ENCODE peak calls at places on chromosome 4, in seven cellular contexts. P is DND-41, Z is IMR-90, T is H9, Q is hepatocyte, K is K562, R is neural progenitor cell. F is an unnamed sample.

GRCh38 chr4:7503597-7503996 is 68.9 kb upstream of the PSAPL1 start:
- DNase-seq in P (no peak), Z (no peak), T (no peak), Q (no peak), K (no peak), R (no peak), F (no peak)

GRCh38 chr4:113591982-113592381 is 169.6 kb downstream of the CAMK2D start:
- DNase-seq in P (peak; percentile 10), Z (peak; percentile 44), T (no peak), Q (no peak), K (no peak), R (no peak), F (no peak)

GRCh38 chr4:185665655-185666054 is 130.3 kb upstream of the PDLIM3 start:
- DNase-seq in P (no peak), Z (no peak), T (no peak), Q (no peak), K (no peak), R (no peak), F (no peak)

GRCh38 chr4:103105558-103106356 is 6.1 kb upstream of the BDH2 start:
- DNase-seq in P (no peak), Z (peak; percentile 66), T (no peak), Q (no peak), K (no peak), R (no peak), F (no peak)

GRCh38 chr4:184959309-184959708 is 59.0 kb upstream of the HELT start:
- DNase-seq in P (no peak), Z (no peak), T (peak; percentile 10), Q (no peak), K (no peak), R (no peak), F (no peak)

GRCh38 chr4:95129036-95129435 is 371.3 kb downstream of the BMPR1B start:
- DNase-seq in P (no peak), Z (no peak), T (no peak), Q (no peak), K (no peak), R (no peak), F (no peak)

GRCh38 chr4:71322425-71322824 is 16.4 kb upstream of the SLC4A4 start:
- DNase-seq in P (no peak), Z (peak; percentile 43), T (no peak), Q (no peak), K (no peak), R (no peak), F (no peak)

GRCh38 chr4:8163436-8164193 is 5.0 kb upstream of the ABLIM2 start:
- DNase-seq in P (no peak), Z (no peak), T (no peak), Q (no peak), K (no peak), R (no peak), F (no peak)

GRCh38 chr4:10173754-10174749 is 57.5 kb upstream of the WDR1 start:
- DNase-seq in P (no peak), Z (no peak), T (no peak), Q (peak; percentile 29), K (no peak), R (no peak), F (no peak)

GRCh38 chr4:2084316-2084715 is 25.2 kb downstream of the NAT8L start:
- DNase-seq in P (peak; percentile 1), Z (peak; percentile 2), T (no peak), Q (no peak), K (no peak), R (no peak), F (no peak)

GRCh38 chr4:38424171-38424871 is 239.7 kb upstream of the KLF3 start:
- DNase-seq in P (no peak), Z (no peak), T (peak; percentile 71), Q (peak; percentile 48), K (no peak), R (peak; percentile 85), F (no peak)

GRCh38 chr4:185096032-185096653 is 46.9 kb upstream of the SLC25A4 start:
- DNase-seq in P (peak; percentile 32), Z (peak; percentile 31), T (no peak), Q (peak; percentile 63), K (peak; percentile 24), R (peak; percentile 57), F (peak; percentile 60)

GRCh38 chr4:52106142-52106541 is 55.0 kb downstream of the SPATA18 start:
- DNase-seq in P (no peak), Z (no peak), T (no peak), Q (no peak), K (no peak), R (no peak), F (no peak)

GRCh38 chr4:10102193-10102980 is 14.2 kb downstream of the WDR1 start:
- DNase-seq in P (no peak), Z (no peak), T (no peak), Q (no peak), K (no peak), R (peak; percentile 14), F (no peak)

GRCh38 chr4:156638332-156638731 is 333.3 kb downstream of the PDGFC start:
- DNase-seq in P (no peak), Z (peak; percentile 53), T (no peak), Q (no peak), K (no peak), R (no peak), F (no peak)

GRCh38 chr4:13612569-13612968 is 15.0 kb downstream of the BOD1L1 start:
- DNase-seq in P (no peak), Z (no peak), T (no peak), Q (no peak), K (no peak), R (peak; percentile 24), F (no peak)

GRCh38 chr4:101599620-101600019 is 190.9 kb upstream of the BANK1 start:
- DNase-seq in P (no peak), Z (peak; percentile 56), T (no peak), Q (no peak), K (no peak), R (no peak), F (no peak)

GRCh38 chr4:2070421-2071251 is 11.5 kb downstream of the NAT8L start:
- DNase-seq in P (no peak), Z (no peak), T (no peak), Q (no peak), K (no peak), R (no peak), F (no peak)

DNA sequence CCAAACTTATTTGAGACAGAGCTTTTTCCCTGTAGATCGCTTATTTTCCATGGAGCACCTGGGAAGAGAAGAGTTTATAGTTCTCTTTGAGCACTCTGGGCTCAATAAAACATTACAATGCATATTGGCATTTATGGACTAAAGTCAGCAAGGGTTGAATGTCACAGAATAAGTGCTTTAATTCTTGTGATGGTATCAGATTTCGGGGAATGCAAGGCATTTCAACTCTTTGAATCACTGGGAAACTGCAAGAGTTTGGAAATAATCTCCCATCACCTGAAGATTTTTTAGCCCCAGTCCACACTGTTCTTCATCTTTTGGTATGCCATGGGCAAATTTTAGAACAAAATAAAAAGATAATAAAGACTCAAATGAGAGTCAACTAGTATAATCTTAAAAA is 111.5 kb upstream of the WDFY3 start:
- DNase-seq in P (no peak), Z (no peak), T (no peak), Q (no peak), K (no peak), R (no peak), F (no peak)
- H2AFZ ChIP-seq in P (no peak overlapping the region), Z (no peak overlapping the region), T (no peak overlapping the region), Q (no peak overlapping the region), K (no peak overlapping the region), R (no peak overlapping the region), F (no peak overlapping the region)

GRCh38 chr4:170990989-170991589 is 822.1 kb upstream of the GALNTL6 start:
- DNase-seq in P (no peak), Z (no peak), T (peak; percentile 67), Q (peak; percentile 59), K (no peak), R (peak; percentile 78), F (peak; percentile 37)
- TF ChIP-seq CTCF in P (peak; percentile 42), Z (no peak), T (peak; percentile 77), Q (peak; percentile 53), K (no peak), R (peak; percentile 75), F (peak; percentile 73)

GRCh38 chr4:58063761-58064160 is 953.6 kb upstream of the IGFBP7 start:
- DNase-seq in P (no peak), Z (no peak), T (no peak), Q (no peak), K (no peak), R (no peak), F (no peak)

GRCh38 chr4:58064618-58065017 is 954.4 kb upstream of the IGFBP7 start:
- DNase-seq in P (no peak), Z (no peak), T (no peak), Q (peak; percentile 11), K (no peak), R (no peak), F (no peak)

DNA sequence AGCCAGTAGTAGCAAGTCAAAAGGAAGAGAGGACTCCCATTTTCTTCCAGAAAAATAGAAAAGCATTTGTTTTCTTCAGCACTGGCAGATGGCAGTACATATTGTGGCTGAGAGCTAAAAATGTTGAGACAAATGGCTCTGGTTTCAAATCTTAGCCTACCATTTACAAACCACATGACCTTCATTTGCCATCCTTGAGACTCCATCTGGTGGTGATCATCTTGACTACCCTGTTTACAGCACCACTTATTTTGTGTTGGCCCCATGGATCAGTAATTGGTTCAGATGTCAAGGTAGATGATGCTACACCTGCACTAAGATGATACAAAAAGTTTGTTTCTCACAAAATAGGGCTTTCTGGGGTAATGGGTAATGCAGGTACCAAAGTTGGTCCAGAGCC is 951.8 kb upstream of the IGFBP7 start:
- DNase-seq in P (no peak), Z (no peak), T (peak; percentile 29), Q (no peak), K (no peak), R (peak; percentile 3), F (no peak)
- H2AFZ ChIP-seq in P (no peak overlapping the region), Z (no peak overlapping the region), T (no peak overlapping the region), Q (no peak overlapping the region), K (no peak overlapping the region), R (no peak overlapping the region), F (no peak overlapping the region)

DNA sequence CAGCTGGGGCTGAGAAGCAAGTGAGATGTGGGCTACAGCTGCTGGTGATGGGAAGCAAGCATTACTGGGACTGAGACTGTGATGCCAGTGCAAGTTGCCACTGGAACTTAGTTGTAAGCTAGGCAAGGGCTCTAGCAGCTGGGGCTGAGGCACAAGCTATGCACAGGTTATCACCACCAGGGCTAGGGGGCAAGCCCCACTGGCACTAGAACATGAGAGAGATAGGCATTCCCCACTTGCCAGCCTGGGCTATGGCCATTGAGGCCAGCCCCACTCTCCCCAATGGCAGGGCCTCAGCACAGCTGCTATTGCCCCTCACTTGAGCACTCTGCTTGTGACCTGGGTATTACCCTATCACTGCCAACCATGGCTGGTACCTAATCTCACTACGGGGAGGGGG is 130.8 kb upstream of the SMIM31 start:
- DNase-seq in P (no peak), Z (no peak), T (no peak), Q (no peak), K (no peak), R (no peak), F (no peak)
- TF ChIP-seq CTCF in P (no peak), Z (no peak), T (no peak), Q (no peak), K (no peak), R (no peak), F (no peak)